ENCODE peak calls at places on chromosomes 6 and 20, in ten cellular contexts. G is adrenal gland, A is heart right ventricle, R is left ventricle myocardium inferior, W is mucosa of descending colon, I is uterus, X is PC-9, T is IMR-90, Y is tibial nerve, L is heart left ventricle. D is an unnamed sample. For H3K36me3 and H3K4me1, the result is how much of the 10 kb centered on the place peaks cover.

GRCh38 chr20:25090492-25091429 is 8.8 kb upstream of the VSX1 start:
- DNase-seq in X (no peak), W (peak), R (no peak), Y (no peak), G (no peak), I (no peak), T (no peak), A (no peak), L (no peak), D (no peak)

GRCh38 chr20:63178889-63179751 is 36.8 kb downstream of the YTHDF1 start:
- DNase-seq in X (peak), A (peak), G (peak), L (peak), R (peak), T (peak), I (no peak), W (no peak), Y (no peak), D (no peak)

GRCh38 chr6:117502580-117502979 is 20.1 kb downstream of the DCBLD1 start:
- DNase-seq in W (no peak), L (no peak), R (no peak), T (peak), I (no peak), A (no peak), G (no peak), Y (no peak), X (no peak), D (no peak)

GRCh38 chr6:6751615-6752014 is 163.1 kb downstream of the LY86 start:
- DNase-seq in Y (no peak), L (no peak), A (peak), G (no peak), R (no peak), T (no peak), W (peak), X (no peak), I (peak), D (peak)

GRCh38 chr6:105593056-105593455 is 190.2 kb upstream of the PREP start:
- DNase-seq in Y (no peak), L (no peak), A (no peak), R (no peak), T (peak), G (no peak), I (no peak), W (no peak), X (no peak), D (no peak)

GRCh38 chr6:10382322-10382721 is 32.6 kb downstream of the TFAP2A start:
- DNase-seq in R (no peak), L (no peak), T (no peak), A (no peak), G (no peak), Y (no peak), X (no peak), W (no peak), I (no peak), D (no peak)

GRCh38 chr20:31663524-31663837 is 25.8 kb downstream of the COX4I2 start:
- DNase-seq in L (no peak), A (no peak), Y (no peak), T (no peak), W (no peak), R (no peak), G (no peak), I (no peak), X (no peak), D (no peak)

GRCh38 chr6:112639436-112639835 is 292.3 kb downstream of the RFPL4B start:
- DNase-seq in G (no peak), A (no peak), Y (no peak), L (no peak), I (no peak), W (no peak), R (no peak), T (peak), X (no peak), D (no peak)

GRCh38 chr6:28709478-28710349 is 184.0 kb downstream of the GPX5 start:
- DNase-seq in L (no peak), W (no peak), T (no peak), I (no peak), R (no peak), G (no peak), Y (no peak), A (no peak), X (no peak), D (no peak)

GRCh38 chr6:62903263-62903662 is 308.0 kb upstream of the FKBP1C start:
- DNase-seq in I (no peak), R (no peak), L (no peak), Y (no peak), T (no peak), A (no peak), X (no peak), G (no peak), W (no peak), D (no peak)

GRCh38 chr20:62583424-62583920 is 58.8 kb upstream of the SLCO4A1 start:
- DNase-seq in R (no peak), A (no peak), G (peak), L (no peak), I (no peak), W (no peak), X (no peak), T (no peak), Y (no peak), D (no peak)

GRCh38 chr6:159806021-159806458 is 6.0 kb downstream of the PNLDC1 start:
- DNase-seq in R (no peak), X (no peak), I (no peak), T (no peak), A (no peak), L (no peak), W (no peak), G (no peak), Y (no peak), D (no peak)

GRCh38 chr6:61809004-61809595 is 476.9 kb downstream of the KHDRBS2 start:
- DNase-seq in G (no peak), T (no peak), W (no peak), R (no peak), L (no peak), X (no peak), I (no peak), Y (no peak), A (no peak), D (no peak)

GRCh38 chr6:32967151-32968091 is 973 bp upstream of the BRD2 start:
- DNase-seq in A (peak), X (peak), I (no peak), T (peak), W (no peak), Y (no peak), G (no peak), L (no peak), R (no peak), D (no peak)

GRCh38 chr6:149114167-149114566 is 203.3 kb upstream of the TAB2 start:
- DNase-seq in Y (peak), I (no peak), R (peak), G (no peak), X (no peak), W (no peak), L (peak), A (peak), T (no peak), D (no peak)

GRCh38 chr20:9617940-9618339 is 103.5 kb downstream of the LAMP5 start:
- DNase-seq in I (no peak), T (peak), G (peak), X (peak), W (no peak), L (no peak), R (no peak), A (no peak), Y (no peak), D (peak)
- TF ChIP-seq CTCF in I (no peak), T (peak), G (peak), X (peak), W (no peak), L (peak), R (peak), A (no peak), Y (no peak), D (peak)

GRCh38 chr6:26459023-26459810 is 1.5 kb downstream of the BTN2A1 start:
- DNase-seq in I (no peak), Y (no peak), T (peak), L (no peak), G (no peak), A (no peak), W (no peak), X (no peak), R (no peak), D (no peak)

GRCh38 chr6:26468829-26469228 is 11.1 kb downstream of the BTN2A1 start:
- DNase-seq in W (no peak), T (no peak), R (no peak), A (no peak), G (no peak), Y (no peak), L (no peak), X (no peak), I (no peak), D (no peak)

GRCh38 chr6:26465776-26466175 is 8.0 kb downstream of the BTN2A1 start:
- DNase-seq in W (no peak), G (no peak), X (no peak), A (no peak), R (no peak), I (no peak), T (no peak), Y (no peak), L (no peak), D (no peak)

GRCh38 chr6:26464416-26465131 is 6.8 kb downstream of the BTN2A1 start:
- DNase-seq in T (no peak), Y (no peak), G (no peak), L (no peak), I (no peak), X (no peak), W (no peak), A (no peak), R (no peak), D (no peak)

DNA sequence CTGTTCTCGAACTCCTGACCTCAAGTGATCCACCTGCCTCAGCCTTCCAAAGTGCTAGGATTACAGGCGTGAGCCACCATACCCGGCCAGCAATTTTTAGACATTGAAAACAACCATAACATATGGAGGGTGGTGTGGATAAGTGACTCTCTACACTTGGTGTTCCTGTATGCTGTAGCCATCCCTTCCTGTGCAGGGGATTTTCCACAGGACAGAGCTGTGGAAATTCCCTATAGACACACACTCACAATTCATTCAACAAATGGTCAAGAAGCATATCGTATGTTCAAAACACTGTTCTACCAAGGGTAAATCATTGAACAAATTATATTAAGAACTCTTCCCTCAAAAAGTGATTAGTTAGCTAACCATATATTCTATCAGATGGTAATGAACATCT is 6.3 kb downstream of the BTN2A1 start:
- DNase-seq in X (no peak), L (no peak), I (no peak), W (no peak), Y (no peak), R (no peak), G (no peak), T (no peak), A (no peak), D (no peak)
- H3K36me3 ChIP-seq in X (under half), L (half or more), I (under half), W (under half), Y (half or more), R (half or more), G (under half), T (half or more), A (under half), D (under half)

GRCh38 chr20:33828326-33828834 is 17.2 kb downstream of the CHMP4B start:
- DNase-seq in X (no peak), L (no peak), G (no peak), Y (no peak), R (no peak), T (no peak), I (no peak), W (no peak), A (no peak), D (no peak)

GRCh38 chr20:33830371-33830770 is 19.2 kb downstream of the CHMP4B start:
- DNase-seq in A (no peak), I (no peak), R (no peak), Y (no peak), X (no peak), T (peak), W (no peak), G (no peak), L (no peak), D (no peak)

GRCh38 chr20:33828912-33829560 is 17.9 kb downstream of the CHMP4B start:
- DNase-seq in I (no peak), G (no peak), L (no peak), T (peak), Y (no peak), X (no peak), W (no peak), R (no peak), A (no peak), D (no peak)

GRCh38 chr20:33827629-33828325 is 16.6 kb downstream of the CHMP4B start:
- DNase-seq in R (no peak), G (no peak), W (no peak), L (no peak), Y (no peak), X (no peak), I (no peak), T (peak), A (no peak), D (no peak)

DNA sequence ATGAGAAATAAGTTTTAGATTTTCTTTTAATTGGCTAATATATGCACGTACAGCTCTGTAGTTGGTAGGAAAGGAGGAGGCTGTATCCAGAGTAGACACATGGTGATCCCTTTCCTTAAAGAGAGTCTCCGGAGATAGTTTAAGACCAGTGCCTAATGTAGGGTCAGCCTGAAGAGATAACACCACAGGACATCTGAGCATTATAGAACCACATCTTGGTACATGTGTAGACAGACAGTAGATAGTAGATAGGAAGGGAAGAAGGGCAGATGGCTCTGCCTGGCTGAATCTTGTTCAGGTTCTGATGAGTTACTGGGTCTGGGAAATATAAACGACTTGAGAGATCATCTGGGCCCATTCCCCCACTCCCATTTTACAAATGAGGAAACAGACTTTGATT is 18.5 kb downstream of the CHMP4B start:
- DNase-seq in I (no peak), A (no peak), Y (no peak), T (no peak), W (no peak), R (no peak), X (no peak), L (no peak), G (no peak), D (no peak)
- H3K4me1 ChIP-seq in I (under half), A (half or more), Y (under half), T (under half), W (half or more), R (half or more), X (under half), L (half or more), G (half or more), D (under half)

GRCh38 chr6:125791820-125792165 is 1.0 kb downstream of the NCOA7 start:
- DNase-seq in Y (no peak), A (no peak), I (no peak), X (no peak), G (no peak), T (no peak), L (no peak), R (no peak), W (no peak), D (no peak)
- TF ChIP-seq CTCF in Y (no peak), A (no peak), I (no peak), X (peak), G (no peak), T (no peak), L (no peak), R (no peak), W (no peak), D (no peak)

DNA sequence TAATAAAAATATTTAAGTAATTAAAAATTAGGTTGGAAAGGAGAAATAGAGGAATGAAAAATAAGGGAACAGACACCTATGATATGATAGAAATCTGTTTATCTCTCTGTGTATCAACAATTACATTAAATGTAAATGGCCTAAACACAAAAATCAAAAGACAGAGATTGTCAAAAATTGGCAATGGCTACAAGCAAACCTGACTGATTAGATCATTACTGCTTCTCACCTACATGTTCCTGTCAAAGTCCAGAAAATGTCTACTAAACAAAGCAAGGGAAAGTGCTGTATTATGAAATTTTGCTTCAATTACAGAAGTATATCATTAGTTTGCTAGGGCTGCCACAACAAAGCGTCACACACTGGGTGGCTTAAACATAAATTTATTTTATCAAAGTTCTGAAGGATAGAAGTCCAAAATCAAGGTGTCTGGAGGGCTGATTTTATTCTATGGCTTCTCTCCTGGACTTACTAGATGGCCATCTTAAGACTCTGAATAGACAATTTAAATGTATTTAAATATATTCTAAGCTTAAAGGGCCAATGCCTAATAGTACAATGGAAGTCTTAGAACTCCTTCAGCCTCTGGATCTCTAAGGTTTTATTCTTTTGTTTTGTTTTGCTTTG is 6.3 kb downstream of the ME1 start:
- DNase-seq in I (no peak), A (no peak), T (no peak), X (no peak), G (no peak), R (no peak), L (no peak), W (no peak), Y (no peak), D (no peak)
- H3K36me3 ChIP-seq in I (under half), A (under half), T (under half), X (under half), G (under half), R (under half), L (under half), W (under half), Y (under half), D (under half)

DNA sequence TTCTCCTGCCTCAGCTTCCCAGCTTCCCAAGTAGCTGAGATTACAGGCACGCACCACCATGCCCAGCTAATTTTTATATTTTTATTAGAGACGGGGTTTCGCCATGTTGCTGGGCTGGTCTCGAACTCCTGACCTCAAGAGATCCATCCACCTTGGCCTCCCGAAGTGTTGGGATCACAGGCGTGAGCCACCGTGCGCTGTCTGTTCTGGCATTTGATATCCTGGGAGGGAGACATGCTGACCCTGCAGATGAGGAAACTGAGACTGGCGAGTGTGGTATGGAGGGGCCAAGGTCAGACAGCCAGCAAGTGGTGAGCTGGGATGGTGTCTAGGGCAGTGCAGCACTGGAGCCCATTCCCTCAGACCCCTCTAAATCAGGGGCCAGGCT is 44.6 kb downstream of the SRC start:
- DNase-seq in T (no peak), W (no peak), L (no peak), A (no peak), Y (no peak), X (no peak), R (no peak), G (peak), I (no peak), D (no peak)
- H3K4me1 ChIP-seq in T (under half), W (under half), L (under half), A (under half), Y (under half), X (under half), R (under half), G (under half), I (under half), D (under half)

GRCh38 chr6:161354956-161355355 is 81.1 kb upstream of the AGPAT4 start:
- DNase-seq in R (no peak), G (no peak), I (no peak), X (no peak), W (no peak), A (no peak), L (no peak), Y (no peak), T (no peak), D (no peak)

GRCh38 chr6:161351855-161352254 is 78.0 kb upstream of the AGPAT4 start:
- DNase-seq in G (no peak), R (no peak), I (no peak), L (no peak), W (no peak), X (no peak), A (no peak), T (no peak), Y (no peak), D (no peak)

GRCh38 chr6:161355731-161356130 is 81.9 kb upstream of the AGPAT4 start:
- DNase-seq in G (no peak), I (no peak), X (no peak), Y (no peak), A (no peak), R (no peak), L (no peak), W (no peak), T (no peak), D (no peak)

GRCh38 chr6:161354241-161354840 is 80.5 kb upstream of the AGPAT4 start:
- DNase-seq in T (no peak), Y (no peak), R (no peak), W (no peak), A (no peak), I (no peak), X (no peak), L (no peak), G (no peak), D (no peak)

DNA sequence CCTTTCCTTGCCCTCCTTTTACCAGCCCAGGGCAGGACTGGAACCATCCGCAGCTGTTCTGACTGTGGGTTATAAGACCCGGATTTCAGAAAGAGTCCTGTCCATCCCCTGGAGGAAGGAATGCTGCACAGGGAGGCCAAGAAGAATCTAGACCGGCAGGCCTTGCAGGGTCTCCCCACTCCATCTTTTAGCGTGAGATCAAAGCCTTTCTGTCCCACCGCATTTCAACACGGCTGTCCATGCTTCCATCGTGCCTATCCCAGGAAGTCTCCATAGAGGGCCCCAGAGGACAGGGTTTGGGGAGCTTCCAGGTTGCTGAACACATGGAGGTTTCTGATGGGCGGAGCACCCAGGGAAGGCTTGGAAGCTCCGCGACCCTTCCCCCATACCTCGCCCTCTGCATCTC is 79.3 kb upstream of the AGPAT4 start:
- DNase-seq in Y (no peak), G (no peak), X (no peak), T (no peak), R (no peak), A (no peak), L (no peak), W (no peak), I (no peak), D (no peak)
- TF ChIP-seq CTCF in Y (peak), G (no peak), X (no peak), T (no peak), R (peak), A (peak), L (peak), W (no peak), I (no peak), D (no peak)

DNA sequence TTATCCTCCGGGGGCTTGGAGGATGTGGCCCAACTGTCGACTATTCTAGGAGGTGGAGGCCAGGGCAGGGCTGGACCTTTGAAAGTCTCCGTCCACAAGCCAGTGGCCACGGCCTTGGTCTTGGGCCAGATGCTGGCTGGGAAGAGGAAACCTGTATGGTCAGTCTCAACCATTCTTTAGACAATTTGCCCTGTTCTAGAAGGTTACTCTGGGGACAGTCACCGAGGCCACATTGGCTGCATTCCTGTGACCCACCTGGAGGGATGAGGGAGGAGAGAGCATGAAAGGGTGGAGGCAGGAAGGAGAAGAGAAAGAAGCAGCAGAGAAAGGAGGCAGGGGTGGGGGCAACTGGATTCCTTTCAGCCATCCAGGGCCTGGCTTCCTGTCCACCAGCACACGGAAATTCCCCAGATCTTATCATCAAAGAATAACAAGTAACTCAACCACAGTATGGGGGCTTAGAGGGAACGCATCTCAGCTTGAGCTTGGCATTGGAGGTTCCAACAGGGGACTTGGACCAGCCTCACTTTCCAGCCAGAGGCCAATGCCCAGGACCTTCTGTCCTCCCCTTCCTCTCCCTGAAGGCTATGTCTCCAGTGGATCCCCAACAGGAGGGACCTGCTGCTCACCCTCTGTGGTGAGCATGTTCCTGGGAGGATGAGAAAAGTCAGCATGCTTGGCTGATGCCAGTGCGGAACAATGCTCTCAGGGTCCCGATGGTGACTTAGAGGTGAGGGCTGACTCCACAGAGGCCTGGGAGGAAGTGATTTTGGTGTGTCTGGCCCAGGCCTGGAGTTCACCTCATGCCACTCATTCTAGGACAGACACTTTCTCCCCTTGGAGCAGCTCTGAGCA is 30.4 kb downstream of the TGM2 start:
- DNase-seq in A (no peak), Y (no peak), R (no peak), W (no peak), L (no peak), X (peak), T (peak), G (peak), I (no peak), D (no peak)
- H3K36me3 ChIP-seq in A (under half), Y (under half), R (half or more), W (under half), L (under half), X (half or more), T (half or more), G (under half), I (under half), D (under half)

D was measured in prostate gland.